ENCODE peak calls at places on chromosomes 6 and 20, in five cellular contexts. N is endothelial cell of umbilical vein, Z is IMR-90, S is Peyer's patch, T is heart left ventricle. U is an unnamed sample. For H3K4me1 and H3K9me3, the result is how much of the 10 kb centered on the place peaks cover.

GRCh38 chr20:36754656-36755222 is 8.8 kb upstream of the NDRG3 start:
- DNase-seq in N (peak), Z (peak), S (peak), T (no peak), U (no peak)

GRCh38 chr20:33239979-33240736 is 4.4 kb downstream of the BPIFA1 start:
- DNase-seq in N (no peak), Z (no peak), S (no peak), T (no peak), U (no peak)

GRCh38 chr6:18209539-18210197 is 54.4 kb downstream of the KDM1B start:
- DNase-seq in N (no peak), Z (no peak), S (no peak), T (no peak), U (no peak)

GRCh38 chr6:159654483-159655098 is 38.5 kb downstream of the SOD2 start:
- DNase-seq in N (peak), Z (peak), S (no peak), T (no peak), U (no peak)

GRCh38 chr20:43440531-43440930 is 17.2 kb upstream of the SRSF6 start:
- DNase-seq in N (no peak), Z (no peak), S (no peak), T (no peak), U (no peak)

GRCh38 chr20:47724398-47724797 is 60.9 kb downstream of the SULF2 start:
- DNase-seq in N (no peak), Z (no peak), S (no peak), T (no peak), U (no peak)

GRCh38 chr6:133959667-133960368 is 6.8 kb downstream of the TBPL1 start:
- DNase-seq in N (no peak), Z (no peak), S (no peak), T (no peak), U (no peak)

GRCh38 chr6:93779086-93779858 is 359.9 kb upstream of the EPHA7 start:
- DNase-seq in N (peak), Z (no peak), S (no peak), T (no peak), U (no peak)

GRCh38 chr20:4304601-4305000 is 289.2 kb upstream of the RNF24 start:
- DNase-seq in N (no peak), Z (no peak), S (no peak), T (no peak), U (no peak)

GRCh38 chr6:129050086-129050485 is 167.1 kb downstream of the LAMA2 start:
- DNase-seq in N (no peak), Z (peak), S (no peak), T (no peak), U (no peak)

GRCh38 chr6:157610451-157610999 is 212.5 kb upstream of the SNX9 start:
- DNase-seq in N (no peak), Z (no peak), S (peak), T (no peak), U (no peak)

GRCh38 chr6:107787589-107787960 is 36.5 kb downstream of the SCML4 start:
- DNase-seq in N (no peak), Z (no peak), S (no peak), T (no peak), U (peak)
- H3K4me1 ChIP-seq in N (under half), Z (under half), S (under half), T (under half), U (under half)

GRCh38 chr6:108560463-108561308 is at the start of gene FOXO3:
- DNase-seq in N (peak), Z (peak), S (peak), T (peak), U (peak)

GRCh38 chr6:108559884-108560462 is 744 bp upstream of the FOXO3 start:
- DNase-seq in N (peak), Z (peak), S (peak), T (no peak), U (peak)

GRCh38 chr6:108558372-108559096 is 2.2 kb upstream of the FOXO3 start:
- DNase-seq in N (peak), Z (peak), S (peak), T (peak), U (peak)

GRCh38 chr6:108557494-108558371 is 3.0 kb upstream of the FOXO3 start:
- DNase-seq in N (peak), Z (peak), S (peak), T (peak), U (peak)

DNA sequence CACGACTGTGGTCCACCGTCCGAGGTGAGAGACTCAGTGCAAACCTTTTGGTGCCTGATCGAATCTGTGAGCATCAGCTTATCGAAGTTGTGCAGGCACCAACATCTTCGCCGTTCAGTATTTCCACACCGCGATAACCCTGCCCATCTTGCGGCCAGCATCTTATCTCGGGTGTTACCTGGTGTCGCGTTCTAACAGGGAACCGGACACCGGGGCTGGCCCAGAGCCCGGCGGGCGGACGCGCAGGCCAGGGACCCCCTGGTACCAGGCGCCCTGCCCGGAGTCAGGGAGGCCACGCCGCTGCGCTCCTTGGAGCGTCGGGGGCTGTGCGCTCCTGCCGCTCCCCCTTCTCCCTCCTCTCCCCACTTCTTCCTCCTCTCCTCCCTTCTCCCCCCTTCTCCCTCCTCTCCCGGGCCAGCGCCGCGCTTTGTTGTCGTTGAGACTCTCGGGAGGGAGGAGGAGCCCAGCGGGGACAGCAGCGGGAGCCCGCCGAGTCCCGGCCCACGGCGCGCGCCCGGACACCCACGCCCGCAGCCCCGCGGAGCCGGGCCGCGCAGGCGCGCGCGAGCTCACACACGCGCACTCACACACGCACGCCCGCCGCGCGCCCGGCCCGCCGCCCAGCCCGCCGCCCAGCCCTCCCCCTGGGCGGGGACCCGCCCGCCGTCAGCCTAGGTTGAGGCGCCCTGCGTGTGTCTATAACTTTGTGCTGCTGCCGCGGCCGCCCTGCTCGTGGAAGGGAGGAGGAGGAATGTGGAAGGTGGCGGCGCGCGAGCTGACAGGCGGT is 1.4 kb upstream of the FOXO3 start:
- DNase-seq in N (peak), Z (peak), S (peak), T (peak), U (peak)
- TF ChIP-seq POLR2A in N (no peak), Z (peak), S (peak), T (peak), U (peak)

DNA sequence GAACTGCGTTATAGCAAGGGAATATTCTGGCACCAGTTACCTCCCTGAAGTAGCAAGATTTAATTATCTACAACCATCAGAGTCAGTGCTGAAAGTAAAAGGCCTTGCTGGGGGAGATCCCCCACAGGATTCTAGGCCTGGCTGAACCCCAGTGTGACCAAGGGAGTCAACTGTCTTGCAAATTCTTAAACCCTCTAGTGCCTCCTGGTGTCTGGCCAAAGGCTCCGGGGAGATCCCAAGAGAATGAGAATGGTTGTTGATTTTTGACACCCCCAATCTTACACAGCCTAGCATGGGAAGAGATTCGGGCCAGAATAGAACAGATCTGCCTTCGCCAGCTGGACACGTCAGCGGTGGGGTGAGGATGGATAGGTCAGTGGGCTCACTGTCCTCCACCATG is 179.4 kb downstream of the ERMARD start:
- DNase-seq in N (no peak), Z (no peak), S (no peak), T (no peak), U (no peak)
- H3K9me3 ChIP-seq in N (under half), Z (under half), S (under half), T (under half), U (under half)

GRCh38 chr20:50335866-50336265 is 145.2 kb downstream of the CEBPB start:
- DNase-seq in N (no peak), Z (no peak), S (no peak), T (no peak), U (no peak)
- H3K4me1 ChIP-seq in N (under half), Z (under half), S (under half), T (under half), U (under half)

DNA sequence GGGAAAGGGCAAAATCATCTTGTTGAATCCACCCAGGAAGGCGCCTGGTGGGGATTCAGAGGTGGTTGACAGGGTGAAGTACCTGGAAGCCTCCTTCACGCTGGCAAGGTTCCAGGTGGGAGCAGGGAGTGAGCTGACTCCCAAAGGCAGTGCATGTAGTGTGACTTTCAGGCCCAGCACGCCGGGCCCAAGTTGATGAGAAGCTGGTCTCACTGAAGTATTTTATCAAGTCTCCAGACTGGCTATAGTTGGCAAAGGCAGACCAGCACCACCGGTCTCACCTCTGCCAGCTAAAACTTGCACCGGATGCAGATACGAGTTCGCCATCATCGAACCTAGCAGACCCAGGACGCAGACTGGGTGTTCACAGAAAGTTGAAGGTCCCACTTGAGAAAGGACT is 16.5 kb downstream of the PPP1R10 start:
- DNase-seq in N (no peak), Z (no peak), S (no peak), T (no peak), U (no peak)
- TF ChIP-seq POLR2A in N (peak), Z (no peak), S (no peak), T (no peak), U (no peak)

DNA sequence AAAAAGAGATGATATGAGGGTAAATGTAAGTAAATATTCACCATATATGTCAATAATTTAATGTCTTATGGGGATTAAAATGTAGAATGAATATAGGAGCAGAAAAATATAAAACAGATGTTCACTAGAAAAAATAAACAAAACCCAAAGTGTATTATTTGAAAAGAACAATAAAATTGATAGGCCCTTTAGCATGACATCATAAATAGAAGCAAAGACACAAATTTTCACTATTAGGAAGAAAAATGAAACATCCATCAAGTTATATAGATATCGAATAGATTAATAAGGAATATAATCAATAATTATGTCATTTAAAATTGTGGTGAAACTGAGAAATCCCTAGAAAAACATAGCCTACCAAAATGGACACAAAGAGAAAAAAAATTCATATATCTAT is 40.1 kb upstream of the GMDS start:
- DNase-seq in N (no peak), Z (no peak), S (no peak), T (no peak), U (no peak)
- H3K9me3 ChIP-seq in N (under half), Z (under half), S (under half), T (under half), U (under half)

GRCh38 chr20:13102237-13102636 is 93.5 kb downstream of the SPTLC3 start:
- DNase-seq in N (no peak), Z (peak), S (no peak), T (no peak), U (no peak)
- H3K4me1 ChIP-seq in N (under half), Z (under half), S (under half), T (under half), U (under half)

GRCh38 chr6:36885461-36886401 is at the start of gene C6orf89:
- DNase-seq in N (peak), Z (peak), S (peak), T (peak), U (peak)
- TF ChIP-seq POLR2A in N (peak), Z (peak), S (peak), T (peak), U (peak)

GRCh38 chr6:161212902-161213301 is 61.0 kb downstream of the AGPAT4 start:
- DNase-seq in N (no peak), Z (no peak), S (no peak), T (no peak), U (peak)
- H3K9me3 ChIP-seq in N (under half), Z (under half), S (under half), T (under half), U (under half)

U was measured in esophagus muscularis mucosa.